ENCODE peak calls at places on chromosome 4, in six cellular contexts. V is H1, Y is A549, S is K562, K is SK-N-SH, T is GM12878. R is an unnamed sample.

GRCh38 chr4:126701756-126702155 is 931.0 kb upstream of the INTU start:
- DNase-seq in T (no peak), V (no peak), K (no peak), S (no peak), Y (no peak), R (no peak)

GRCh38 chr4:38060829-38061431 is 100.7 kb downstream of the PTTG2 start:
- DNase-seq in T (no peak), V (no peak), S (no peak), K (peak; percentile 43), Y (no peak), R (no peak)

GRCh38 chr4:89836897-89837384 is at the start of gene SNCA:
- DNase-seq in S (peak; percentile 11), T (no peak), V (peak; percentile 60), K (peak; percentile 90), Y (peak; percentile 28), R (no peak)

GRCh38 chr4:82913305-82913704 is 12.8 kb downstream of the THAP9 start:
- DNase-seq in Y (no peak), K (no peak), V (no peak), S (no peak), T (no peak), R (no peak)

GRCh38 chr4:123452585-123452984 is 56.0 kb downstream of the SPRY1 start:
- DNase-seq in V (no peak), S (no peak), K (peak; percentile 49), Y (no peak), T (no peak), R (peak; percentile 20)

GRCh38 chr4:147334478-147334877 is 146.4 kb upstream of the EDNRA start:
- DNase-seq in S (no peak), Y (no peak), V (no peak), T (no peak), K (no peak), R (no peak)

GRCh38 chr4:141036786-141037185 is 96.5 kb downstream of the RNF150 start:
- DNase-seq in T (no peak), Y (no peak), V (no peak), K (no peak), S (no peak), R (no peak)

GRCh38 chr4:17173300-17173699 is 274.9 kb upstream of the LDB2 start:
- DNase-seq in S (no peak), Y (no peak), V (no peak), K (no peak), T (no peak), R (no peak)

GRCh38 chr4:69773443-69773842 is 13.0 kb upstream of the SULT1B1 start:
- DNase-seq in V (no peak), K (no peak), S (no peak), T (no peak), Y (no peak), R (no peak)

DNA sequence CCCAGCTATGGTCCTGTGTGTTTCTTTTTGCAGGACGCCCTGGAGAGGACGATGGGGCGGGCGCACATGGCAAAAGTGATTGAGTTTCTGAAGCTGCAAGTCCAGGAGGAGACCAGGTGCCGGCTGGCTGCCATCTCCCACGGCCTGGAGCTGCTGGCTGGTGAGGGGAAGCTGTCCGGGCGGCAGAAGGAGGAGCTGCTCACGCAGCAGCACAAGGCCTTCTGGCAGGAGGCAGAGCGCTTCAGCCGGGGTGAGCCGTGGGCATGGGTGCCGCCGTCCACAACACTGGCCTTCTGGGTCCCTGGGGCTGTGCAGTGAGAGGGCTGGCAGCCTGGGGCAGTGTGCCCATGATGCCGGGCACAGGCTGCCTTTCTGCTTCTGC is 41.8 kb downstream of the EVC start:
- DNase-seq in T (no peak), V (no peak), K (no peak), Y (no peak), S (no peak), R (no peak)
- TF ChIP-seq CHD2 in T (no peak), V (no peak), K (no peak), Y (no peak), S (no peak), R (no peak)

DNA sequence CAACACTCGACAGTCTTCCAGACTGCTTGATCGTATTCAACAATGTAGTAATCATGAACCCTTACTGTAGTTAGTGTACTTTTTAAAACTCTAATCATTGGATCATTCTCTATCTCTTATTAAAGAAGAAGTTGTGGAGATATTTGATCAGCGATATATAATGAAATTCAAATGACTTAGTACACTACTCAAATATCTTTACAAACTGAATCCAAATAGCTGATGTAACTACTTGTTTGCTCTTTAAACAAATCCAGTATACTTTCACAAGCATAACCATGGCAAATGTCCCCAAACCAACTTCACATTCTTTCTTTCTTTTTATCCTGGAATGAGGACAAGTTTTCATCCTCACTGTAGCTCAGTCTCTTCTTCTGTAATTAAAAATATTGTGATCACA is 1569.9 kb upstream of the ADGRL3 start:
- DNase-seq in Y (no peak), K (no peak), S (no peak), T (no peak), V (no peak), R (no peak)
- TF ChIP-seq CHD2 in Y (no peak), K (no peak), S (no peak), T (no peak), V (no peak), R (no peak)

GRCh38 chr4:87680271-87680670 is 30.2 kb downstream of the DMP1 start:
- DNase-seq in T (no peak), K (no peak), V (no peak), S (no peak), Y (no peak), R (no peak)

GRCh38 chr4:87679449-87680169 is 29.5 kb downstream of the DMP1 start:
- DNase-seq in V (peak; percentile 47), K (peak; percentile 59), Y (peak; percentile 8), S (peak; percentile 67), T (peak; percentile 2), R (peak; percentile 48)

DNA sequence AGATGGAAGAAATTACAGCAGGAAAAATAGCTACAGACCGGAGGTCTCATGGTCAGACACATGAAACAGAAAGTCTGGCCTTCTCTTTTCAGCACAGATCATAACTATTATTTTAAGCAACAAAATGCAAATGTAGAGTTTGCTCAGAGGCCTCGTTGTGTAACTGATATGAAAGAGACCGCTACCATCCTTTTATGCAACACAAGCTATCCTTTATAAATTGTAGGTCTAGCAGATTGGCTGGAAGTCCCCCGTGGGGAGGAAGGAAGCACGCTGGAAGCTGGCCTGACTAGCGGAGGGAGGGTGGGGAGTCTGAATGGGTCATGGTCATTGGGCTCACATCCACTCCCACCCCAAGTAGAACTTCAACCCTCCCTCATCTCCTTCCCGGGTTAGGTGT is 27.7 kb downstream of the DMP1 start:
- DNase-seq in Y (no peak), K (no peak), S (no peak), V (no peak), T (peak; percentile 12), R (no peak)
- TF ChIP-seq CHD2 in Y (no peak), K (no peak), S (no peak), V (no peak), T (no peak), R (no peak)

GRCh38 chr4:1198070-1198844 is 25.9 kb upstream of the SPON2 start:
- DNase-seq in T (no peak), S (no peak), V (no peak), Y (no peak), K (peak; percentile 17), R (no peak)
- TF ChIP-seq CHD2 in T (no peak), S (no peak), V (no peak), Y (no peak), K (no peak), R (no peak)

DNA sequence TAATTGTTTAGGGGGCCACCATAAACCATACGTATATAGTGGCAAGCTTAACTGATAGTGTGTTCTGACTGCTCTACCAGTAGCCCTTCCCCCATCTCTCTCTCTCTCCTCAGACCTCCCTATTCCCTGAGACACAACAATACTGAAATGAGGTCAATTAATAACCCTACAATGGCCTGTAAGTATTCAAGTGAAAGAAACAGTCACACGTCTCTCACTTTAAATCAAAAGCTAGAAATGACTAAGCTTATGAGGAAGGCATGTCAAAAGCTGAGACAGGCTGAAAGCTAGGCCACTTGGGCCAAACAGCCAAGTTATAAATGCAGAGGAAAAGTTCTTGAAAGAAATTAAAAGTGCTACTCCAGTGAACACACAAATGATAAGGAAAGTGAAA is 78.0 kb downstream of the PRDM5 start:
- DNase-seq in S (no peak), K (no peak), V (no peak), Y (no peak), T (peak; percentile 33), R (no peak)
- TF ChIP-seq CHD2 in S (no peak), K (no peak), V (no peak), Y (no peak), T (no peak), R (no peak)

GRCh38 chr4:188196134-188196735 is 57.0 kb downstream of the TRIML1 start:
- DNase-seq in K (peak; percentile 51), S (no peak), Y (no peak), T (no peak), V (no peak), R (no peak)
- TF ChIP-seq CHD2 in K (no peak), S (no peak), Y (no peak), T (no peak), V (no peak), R (no peak)

DNA sequence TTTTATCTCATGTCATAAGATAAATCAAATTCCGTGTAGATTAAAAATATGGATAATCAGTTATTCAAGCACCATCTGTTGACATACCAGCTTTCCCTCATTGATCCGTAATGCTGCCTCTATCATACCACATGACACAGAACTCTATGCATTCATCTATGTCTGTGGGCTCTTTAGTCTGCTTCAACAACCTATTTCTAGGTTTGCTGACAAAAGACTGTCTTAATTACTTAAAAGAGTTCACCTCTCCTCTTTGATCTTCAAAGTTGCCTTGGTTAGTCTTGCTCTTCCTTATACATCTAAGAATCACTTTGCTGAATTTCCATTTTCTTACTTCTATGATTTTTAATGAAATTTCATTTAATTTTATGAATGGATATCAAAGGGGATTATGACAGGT is 57.0 kb upstream of the PRSS48 start:
- DNase-seq in K (no peak), T (no peak), Y (no peak), V (no peak), S (no peak), R (no peak)
- TF ChIP-seq CHD2 in K (no peak), T (no peak), Y (no peak), V (no peak), S (no peak), R (no peak)

DNA sequence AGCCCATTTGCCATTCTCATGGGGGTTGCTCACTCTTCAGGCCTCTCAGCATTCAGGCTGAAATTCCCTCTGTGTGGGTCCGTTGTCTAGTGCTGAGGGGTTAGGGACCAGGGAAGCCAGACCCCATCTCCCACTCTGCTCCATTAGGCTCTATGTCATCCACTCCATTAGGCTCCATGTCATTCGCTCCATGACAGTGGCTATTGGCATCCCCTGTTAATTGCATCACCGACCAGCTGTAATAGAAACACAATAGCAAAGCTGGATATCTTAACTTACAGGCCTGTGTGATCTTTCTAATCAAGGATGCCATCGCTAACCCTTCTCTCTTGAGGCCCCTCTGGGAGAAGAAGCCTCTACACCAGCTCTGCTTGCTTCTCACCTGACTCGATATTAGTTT is 25.7 kb upstream of the ZNF518B start:
- DNase-seq in V (no peak), K (no peak), S (no peak), Y (no peak), T (no peak), R (no peak)
- TF ChIP-seq CHD2 in V (no peak), K (no peak), S (no peak), Y (no peak), T (no peak), R (no peak)

GRCh38 chr4:109977854-109978501 is 65.3 kb downstream of the EGF start:
- DNase-seq in T (no peak), V (no peak), S (no peak), K (peak; percentile 21), Y (peak; percentile 10), R (peak; percentile 18)
- TF ChIP-seq CHD2 in T (no peak), V (no peak), S (no peak), K (no peak), Y (no peak), R (no peak)